ENCODE peak calls at places on chromosomes 3 and 15, in four cellular contexts. M is psoas muscle, F is SJSA1, A is mesenchymal stem cell. I is an unnamed sample.

GRCh38 chr3:143525408-143525807 is 322.9 kb downstream of the SLC9A9 start:
- DNase-seq in M (no peak), F (no peak), A (peak; percentile 80), I (no peak)

GRCh38 chr3:187896664-187897063 is 151.4 kb upstream of the BCL6 start:
- DNase-seq in M (no peak), F (no peak), A (no peak), I (no peak)

GRCh38 chr3:189204467-189204866 is 32.7 kb downstream of the TPRG1 start:
- DNase-seq in M (no peak), F (no peak), A (peak; percentile 18), I (no peak)

GRCh38 chr3:140467104-140467577 is 210.7 kb upstream of the TRIM42 start:
- DNase-seq in M (no peak), F (no peak), A (peak; percentile 33), I (no peak)

GRCh38 chr15:52331490-52332240 is 36.1 kb upstream of the MYO5C start:
- DNase-seq in M (no peak), F (no peak), A (peak; percentile 47), I (no peak)

GRCh38 chr3:4712109-4712508 is 219.0 kb downstream of the ITPR1 start:
- DNase-seq in M (no peak), F (no peak), A (peak; percentile 80), I (no peak)

GRCh38 chr3:116897382-116897781 is 187.8 kb downstream of the TUSC7 start:
- DNase-seq in M (no peak), F (no peak), A (peak; percentile 14), I (no peak)

GRCh38 chr15:39859609-39860008 is 60.5 kb downstream of the GPR176 start:
- DNase-seq in M (no peak), F (no peak), A (no peak), I (no peak)

GRCh38 chr3:69433938-69434263 is 48.0 kb upstream of the FRMD4B start:
- DNase-seq in M (no peak), F (peak; percentile 47), A (peak; percentile 74), I (no peak)

GRCh38 chr15:70580958-70581357 is 182.4 kb downstream of the UACA start:
- DNase-seq in M (no peak), F (peak; percentile 26), A (no peak), I (no peak)

GRCh38 chr3:156483961-156484787 is 70.7 kb downstream of the SSR3 start:
- DNase-seq in M (no peak), F (no peak), A (peak; percentile 81), I (no peak)

GRCh38 chr3:21750831-21751391 is at the start of gene ZNF385D:
- DNase-seq in M (peak; percentile 70), F (no peak), A (peak; percentile 11), I (peak; percentile 52)

GRCh38 chr3:10994311-10994710 is 1.8 kb downstream of the SLC6A1 start:
- DNase-seq in M (no peak), F (no peak), A (no peak), I (no peak)

GRCh38 chr15:72685301-72685924 is 569 bp downstream of the HIGD2B start:
- DNase-seq in M (no peak), F (no peak), A (no peak), I (no peak)

GRCh38 chr3:18222686-18223085 is 202.5 kb downstream of the SATB1 start:
- DNase-seq in M (no peak), F (no peak), A (no peak), I (no peak)

GRCh38 chr3:53231532-53232511 is 24.0 kb downstream of the TKT start:
- DNase-seq in M (peak; percentile 37), F (no peak), A (no peak), I (no peak)

GRCh38 chr3:40118031-40118610 is 191.4 kb upstream of the EIF1B start:
- DNase-seq in M (no peak), F (no peak), A (no peak), I (no peak)

GRCh38 chr3:27072943-27073725 is 296.0 kb downstream of the NEK10 start:
- DNase-seq in M (no peak), F (no peak), A (no peak), I (no peak)

GRCh38 chr3:82353281-82354171 is 592.1 kb upstream of the GBE1 start:
- DNase-seq in M (no peak), F (no peak), A (no peak), I (no peak)

GRCh38 chr3:86787091-86787490 is 203.9 kb downstream of the VGLL3 start:
- DNase-seq in M (no peak), F (peak; percentile 70), A (no peak), I (no peak)

GRCh38 chr15:47194718-47195117 is 522.6 kb upstream of the SEMA6D start:
- DNase-seq in M (no peak), F (no peak), A (peak; percentile 59), I (no peak)

GRCh38 chr3:151769175-151769574 is 35.4 kb downstream of the AADACL2 start:
- DNase-seq in M (no peak), F (no peak), A (no peak), I (no peak)

GRCh38 chr15:85793641-85794597 is 806 bp downstream of the KLHL25 start:
- DNase-seq in M (peak; percentile 84), F (no peak), A (peak; percentile 47), I (no peak)

GRCh38 chr3:159486580-159486979 is 502.1 kb upstream of the IL12A start:
- DNase-seq in M (no peak), F (no peak), A (no peak), I (peak; percentile 25)

GRCh38 chr15:79863886-79864285 is 32.9 kb downstream of the MTHFS start:
- DNase-seq in M (no peak), F (no peak), A (peak; percentile 18), I (no peak)

GRCh38 chr3:114706591-114707224 is 412.9 kb downstream of the TIGIT start:
- DNase-seq in M (no peak), F (peak; percentile 44), A (peak; percentile 38), I (no peak)

GRCh38 chr3:122745365-122746021 is 48.1 kb downstream of the HSPBAP1 start:
- DNase-seq in M (no peak), F (no peak), A (peak; percentile 67), I (no peak)

DNA sequence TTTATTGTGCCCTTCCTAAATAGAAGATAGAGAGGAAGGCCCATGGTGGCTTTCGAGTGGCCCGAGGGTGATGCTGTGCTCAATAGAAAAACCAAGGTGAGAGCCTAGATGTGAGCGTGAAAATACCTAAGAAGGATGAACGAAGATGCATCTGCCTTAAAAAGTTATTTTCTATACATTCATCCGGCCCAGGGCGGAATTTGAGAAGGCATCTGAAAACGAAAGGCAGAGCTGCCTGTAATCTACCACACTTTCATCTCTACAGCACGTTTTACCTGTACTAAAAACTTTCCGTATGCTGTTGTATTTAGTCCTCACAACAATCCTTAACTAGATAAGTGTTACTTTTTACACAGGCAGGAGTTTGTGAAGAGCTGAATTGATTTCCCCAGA is 1.4 kb downstream of the DUT start:
- DNase-seq in M (no peak), F (no peak), A (no peak), I (no peak)
- H3K27ac ChIP-seq in M (no peak overlapping the region), F (peak overlapping the region; percentile 99), A (no peak overlapping the region), I (no peak overlapping the region)

GRCh38 chr15:33941279-33942063 is 26.8 kb upstream of the CHRM5 start:
- DNase-seq in M (no peak), F (no peak), A (peak; percentile 25), I (no peak)
- H3K27ac ChIP-seq in M (no peak overlapping the region), F (no peak overlapping the region), A (no peak overlapping the region), I (no peak overlapping the region)

DNA sequence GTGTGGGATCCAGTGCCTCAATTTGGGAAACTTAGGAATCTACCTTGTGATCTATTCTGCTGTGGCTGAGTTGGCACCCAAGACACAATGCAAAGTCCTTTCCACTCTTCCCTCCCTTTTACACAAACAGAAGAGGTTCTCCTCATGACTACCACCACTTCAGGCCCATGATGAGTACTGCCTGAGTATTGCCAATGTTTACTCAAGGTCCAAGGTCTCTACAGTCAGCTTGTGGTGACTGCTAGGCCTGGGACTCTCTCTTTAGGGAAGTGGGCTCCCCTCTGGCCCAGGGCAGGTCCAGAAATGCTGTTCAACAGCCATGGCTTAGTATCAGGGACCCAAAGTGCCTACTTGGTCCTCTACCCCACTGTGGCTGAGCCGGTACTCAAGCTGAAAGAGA is 56.8 kb upstream of the PEX5L start:
- DNase-seq in M (no peak), F (no peak), A (no peak), I (no peak)
- H3K27ac ChIP-seq in M (no peak overlapping the region), F (no peak overlapping the region), A (no peak overlapping the region), I (no peak overlapping the region)

DNA sequence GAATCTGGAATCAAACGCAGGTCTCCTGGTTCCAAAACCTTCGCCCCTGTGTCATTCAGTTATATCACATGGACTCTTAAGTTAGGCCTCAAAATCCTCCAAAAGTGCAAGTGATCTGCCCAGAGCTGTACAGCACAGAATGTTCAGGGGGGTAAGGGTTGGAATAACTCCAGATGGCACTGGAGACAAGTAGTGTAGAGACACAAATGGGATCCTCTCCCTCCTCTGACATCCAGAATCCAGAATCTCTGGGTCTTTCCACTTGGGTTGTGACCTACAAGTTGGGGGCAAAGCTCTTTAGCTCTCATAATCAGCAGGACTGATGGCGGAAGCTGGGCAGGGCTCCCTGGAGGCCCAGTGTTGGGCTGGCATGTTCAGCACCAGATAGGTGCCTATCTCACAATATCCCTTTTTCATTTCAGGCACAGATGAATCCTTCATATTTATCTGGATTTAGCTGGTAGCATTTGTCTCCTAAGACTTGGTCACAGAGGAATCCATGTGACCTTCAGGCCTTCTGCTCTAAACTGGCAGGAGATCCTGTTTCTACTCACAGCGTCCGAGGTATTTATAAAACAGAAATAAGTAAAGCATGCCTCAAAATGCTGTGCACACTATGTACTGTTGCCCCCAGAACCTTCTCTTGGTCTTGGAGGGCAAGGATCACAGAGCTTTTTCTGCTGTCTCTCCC is 15.4 kb downstream of the ABHD2 start:
- DNase-seq in M (no peak), F (no peak), A (no peak), I (no peak)
- H3K27ac ChIP-seq in M (peak overlapping the region; percentile 87), F (no peak overlapping the region), A (peak overlapping the region; percentile 88), I (no peak overlapping the region)

DNA sequence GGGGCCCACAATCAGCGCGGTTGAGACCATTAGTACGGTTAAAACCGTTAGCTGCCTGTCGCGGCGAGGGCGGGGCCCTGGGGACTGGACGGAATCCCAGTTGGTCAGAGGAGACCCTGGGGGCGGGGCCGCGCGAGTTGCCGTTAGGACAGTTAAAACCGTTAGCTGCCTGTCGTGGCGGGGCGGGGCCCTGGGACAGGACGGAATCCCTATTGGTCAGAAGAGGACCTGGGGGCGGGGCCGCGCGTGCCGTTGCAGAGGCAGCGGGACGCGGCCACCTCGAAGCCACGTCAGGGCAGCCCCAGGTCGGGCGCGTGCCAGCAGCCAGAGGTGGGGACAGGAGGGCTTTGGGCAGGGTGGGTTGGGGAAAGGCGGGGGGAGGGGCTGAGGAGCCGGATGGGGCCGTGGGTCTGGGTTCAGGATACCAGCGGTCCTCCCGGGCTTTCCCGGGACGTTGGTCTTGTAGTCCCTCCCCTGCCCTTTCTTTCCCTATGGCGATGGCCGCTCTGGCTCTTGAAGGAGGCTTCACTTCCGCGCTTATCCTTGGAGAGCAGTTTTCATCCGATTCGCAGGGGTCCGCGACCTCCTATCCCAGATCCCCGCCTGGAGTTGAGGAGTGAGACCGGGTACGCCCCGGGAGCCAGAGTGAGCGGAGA is 28.0 kb downstream of the KLHDC8B start:
- DNase-seq in M (peak; percentile 99), F (peak; percentile 95), A (no peak), I (no peak)
- H3K27ac ChIP-seq in M (peak overlapping the region; percentile 92), F (peak overlapping the region; percentile 94), A (no peak overlapping the region), I (no peak overlapping the region)

GRCh38 chr3:134348524-134348923 is 25.7 kb downstream of the AMOTL2 start:
- DNase-seq in M (peak; percentile 91), F (no peak), A (peak; percentile 64), I (no peak)
- H3K27ac ChIP-seq in M (peak overlapping the region; percentile 67), F (no peak overlapping the region), A (no peak overlapping the region), I (no peak overlapping the region)